ENCODE peak calls at places on chromosome 1, in five cellular contexts. One of them, this sample, is unnamed.
A peak's percentile ranks its signal among the peaks of the same experiment; 100 is the strongest.

GRCh38 chr1:100851726-100852125 is 42.9 kb downstream of the EXTL2 start:
- DNase-seq in mesenchymal stem cell: no peak
- DNase-seq in neuronal stem cell: no peak
- DNase-seq in IMR-90: no peak
- DNase-seq in H9: no peak
- DNase-seq in this sample: no peak

GRCh38 chr1:180173952-180174351 is 19.3 kb downstream of the QSOX1 start:
- DNase-seq in IMR-90: peak; percentile 47
- DNase-seq in H9: no peak
- DNase-seq in neuronal stem cell: no peak
- DNase-seq in mesenchymal stem cell: no peak
- DNase-seq in this sample: no peak

GRCh38 chr1:21524686-21525339 is 15.6 kb downstream of the ALPL start:
- DNase-seq in IMR-90: no peak
- DNase-seq in mesenchymal stem cell: no peak
- DNase-seq in neuronal stem cell: no peak
- DNase-seq in H9: no peak
- DNase-seq in this sample: no peak

GRCh38 chr1:205692406-205692805 is 12.1 kb upstream of the SLC45A3 start:
- DNase-seq in H9: no peak
- DNase-seq in IMR-90: no peak
- DNase-seq in neuronal stem cell: no peak
- DNase-seq in mesenchymal stem cell: no peak
- DNase-seq in this sample: no peak

GRCh38 chr1:226679303-226679702 is 59.8 kb downstream of the ITPKB start:
- DNase-seq in IMR-90: no peak
- DNase-seq in mesenchymal stem cell: no peak
- DNase-seq in neuronal stem cell: no peak
- DNase-seq in H9: no peak
- DNase-seq in this sample: no peak

GRCh38 chr1:74245168-74245753 is 10.1 kb downstream of the TNNI3K start:
- DNase-seq in H9: peak; percentile 65
- DNase-seq in neuronal stem cell: peak; percentile 39
- DNase-seq in mesenchymal stem cell: no peak
- DNase-seq in IMR-90: no peak
- DNase-seq in this sample: no peak

GRCh38 chr1:56586502-56586901 is 7.1 kb upstream of the PLPP3 start:
- DNase-seq in neuronal stem cell: no peak
- DNase-seq in mesenchymal stem cell: no peak
- DNase-seq in IMR-90: no peak
- DNase-seq in H9: no peak
- DNase-seq in this sample: no peak

GRCh38 chr1:31243451-31244286 is 4.0 kb upstream of the NKAIN1 start:
- DNase-seq in IMR-90: peak; percentile 19
- DNase-seq in H9: no peak
- DNase-seq in neuronal stem cell: no peak
- DNase-seq in mesenchymal stem cell: peak; percentile 59
- DNase-seq in this sample: no peak

GRCh38 chr1:19435181-19435580 is 50.2 kb downstream of the CAPZB start:
- DNase-seq in neuronal stem cell: no peak
- DNase-seq in IMR-90: peak; percentile 81
- DNase-seq in mesenchymal stem cell: peak; percentile 79
- DNase-seq in H9: no peak
- DNase-seq in this sample: no peak

GRCh38 chr1:169529068-169529642 is 43.4 kb upstream of the SLC19A2 start:
- DNase-seq in IMR-90: no peak
- DNase-seq in H9: peak; percentile 74
- DNase-seq in mesenchymal stem cell: no peak
- DNase-seq in neuronal stem cell: peak; percentile 12
- DNase-seq in this sample: peak; percentile 93

GRCh38 chr1:11273595-11274234 is 717 bp downstream of the UBIAD1 start:
- DNase-seq in IMR-90: no peak
- DNase-seq in neuronal stem cell: no peak
- DNase-seq in H9: peak; percentile 29
- DNase-seq in mesenchymal stem cell: no peak
- DNase-seq in this sample: no peak

GRCh38 chr1:154852845-154853244 is 17.2 kb downstream of the KCNN3 start:
- DNase-seq in H9: no peak
- DNase-seq in neuronal stem cell: no peak
- DNase-seq in mesenchymal stem cell: no peak
- DNase-seq in IMR-90: no peak
- DNase-seq in this sample: no peak

GRCh38 chr1:39230261-39231190 is 26.0 kb downstream of the MACF1 start:
- DNase-seq in mesenchymal stem cell: no peak
- DNase-seq in H9: no peak
- DNase-seq in IMR-90: no peak
- DNase-seq in neuronal stem cell: no peak
- DNase-seq in this sample: no peak

GRCh38 chr1:55427576-55427975 is 212.4 kb upstream of the USP24 start:
- DNase-seq in mesenchymal stem cell: no peak
- DNase-seq in neuronal stem cell: no peak
- DNase-seq in H9: no peak
- DNase-seq in IMR-90: no peak
- DNase-seq in this sample: no peak

GRCh38 chr1:200366577-200367253 is 43.1 kb downstream of the ZNF281 start:
- DNase-seq in IMR-90: no peak
- DNase-seq in neuronal stem cell: no peak
- DNase-seq in H9: no peak
- DNase-seq in mesenchymal stem cell: no peak
- DNase-seq in this sample: peak; percentile 29

GRCh38 chr1:4633346-4633745 is 21.1 kb upstream of the AJAP1 start:
- DNase-seq in mesenchymal stem cell: no peak
- DNase-seq in IMR-90: no peak
- DNase-seq in H9: no peak
- DNase-seq in neuronal stem cell: no peak
- DNase-seq in this sample: no peak

GRCh38 chr1:151798571-151798970 is 6.6 kb downstream of the LINGO4 start:
- DNase-seq in IMR-90: no peak
- DNase-seq in neuronal stem cell: no peak
- DNase-seq in mesenchymal stem cell: no peak
- DNase-seq in H9: no peak
- DNase-seq in this sample: no peak

GRCh38 chr1:202578001-202578500 is 132.2 kb downstream of the SYT2 start:
- DNase-seq in neuronal stem cell: no peak
- DNase-seq in H9: no peak
- DNase-seq in IMR-90: peak; percentile 87
- DNase-seq in mesenchymal stem cell: peak; percentile 65
- DNase-seq in this sample: no peak

GRCh38 chr1:27057801-27058647 is 45.4 kb upstream of the TENT5B start:
- DNase-seq in mesenchymal stem cell: no peak
- DNase-seq in IMR-90: no peak
- DNase-seq in neuronal stem cell: no peak
- DNase-seq in H9: peak; percentile 77
- DNase-seq in this sample: no peak

GRCh38 chr1:79043506-79043905 is 37.0 kb upstream of the ADGRL4 start:
- DNase-seq in IMR-90: peak; percentile 55
- DNase-seq in mesenchymal stem cell: no peak
- DNase-seq in H9: no peak
- DNase-seq in neuronal stem cell: no peak
- DNase-seq in this sample: peak; percentile 54

GRCh38 chr1:151934048-151934493 is 24.8 kb upstream of the THEM4 start:
- DNase-seq in IMR-90: peak; percentile 60
- DNase-seq in H9: peak; percentile 49
- DNase-seq in mesenchymal stem cell: peak; percentile 75
- DNase-seq in neuronal stem cell: peak; percentile 32
- DNase-seq in this sample: peak; percentile 54

GRCh38 chr1:35539073-35539823 is 18.0 kb downstream of the KIAA0319L start:
- DNase-seq in IMR-90: no peak
- DNase-seq in H9: no peak
- DNase-seq in mesenchymal stem cell: no peak
- DNase-seq in neuronal stem cell: peak; percentile 32
- DNase-seq in this sample: no peak

GRCh38 chr1:23555949-23556640 is 3.2 kb downstream of the ID3 start:
- DNase-seq in IMR-90: peak; percentile 86
- DNase-seq in mesenchymal stem cell: peak; percentile 93
- DNase-seq in neuronal stem cell: no peak
- DNase-seq in H9: peak; percentile 95
- DNase-seq in this sample: peak; percentile 91

GRCh38 chr1:225896937-225897549 is 8.1 kb upstream of the LEFTY1 start:
- DNase-seq in IMR-90: peak; percentile 34
- DNase-seq in mesenchymal stem cell: peak; percentile 22
- DNase-seq in H9: no peak
- DNase-seq in neuronal stem cell: no peak
- DNase-seq in this sample: no peak

GRCh38 chr1:7470904-7471638 is 300.0 kb upstream of the VAMP3 start:
- DNase-seq in H9: no peak
- DNase-seq in IMR-90: peak; percentile 99
- DNase-seq in mesenchymal stem cell: peak; percentile 98
- DNase-seq in neuronal stem cell: no peak
- DNase-seq in this sample: peak; percentile 96

GRCh38 chr1:26483980-26484379 is 11.7 kb downstream of the HMGN2 start:
- DNase-seq in IMR-90: peak; percentile 54
- DNase-seq in mesenchymal stem cell: no peak
- DNase-seq in neuronal stem cell: no peak
- DNase-seq in H9: no peak
- DNase-seq in this sample: peak; percentile 85

GRCh38 chr1:110612060-110612745 is 6.0 kb upstream of the KCNA2 start:
- DNase-seq in IMR-90: no peak
- DNase-seq in neuronal stem cell: no peak
- DNase-seq in H9: no peak
- DNase-seq in mesenchymal stem cell: no peak
- DNase-seq in this sample: no peak

GRCh38 chr1:235206533-235207201 is 45.6 kb upstream of the RBM34 start:
- DNase-seq in neuronal stem cell: no peak
- DNase-seq in H9: no peak
- DNase-seq in mesenchymal stem cell: peak; percentile 26
- DNase-seq in IMR-90: peak; percentile 46
- DNase-seq in this sample: no peak

GRCh38 chr1:61143821-61144220 is 61.5 kb downstream of the NFIA start:
- DNase-seq in mesenchymal stem cell: no peak
- DNase-seq in H9: no peak
- DNase-seq in neuronal stem cell: no peak
- DNase-seq in IMR-90: no peak
- DNase-seq in this sample: no peak

GRCh38 chr1:86704972-86705632 is 726 bp downstream of the SH3GLB1 start:
- DNase-seq in IMR-90: peak; percentile 50
- DNase-seq in H9: peak; percentile 52
- DNase-seq in neuronal stem cell: no peak
- DNase-seq in mesenchymal stem cell: peak; percentile 81
- DNase-seq in this sample: peak; percentile 57

GRCh38 chr1:242454262-242455051 is 70.0 kb downstream of the PLD5 start:
- DNase-seq in neuronal stem cell: peak; percentile 49
- DNase-seq in IMR-90: peak; percentile 7
- DNase-seq in mesenchymal stem cell: peak; percentile 19
- DNase-seq in H9: no peak
- DNase-seq in this sample: no peak

GRCh38 chr1:86062458-86062857 is 94.1 kb downstream of the COL24A1 start:
- DNase-seq in mesenchymal stem cell: no peak
- DNase-seq in H9: no peak
- DNase-seq in IMR-90: peak; percentile 22
- DNase-seq in neuronal stem cell: no peak
- DNase-seq in this sample: no peak

GRCh38 chr1:114314098-114314497 is 160.4 kb upstream of the SYT6 start:
- DNase-seq in mesenchymal stem cell: no peak
- DNase-seq in neuronal stem cell: no peak
- DNase-seq in H9: no peak
- DNase-seq in IMR-90: peak; percentile 55
- DNase-seq in this sample: peak; percentile 28

GRCh38 chr1:37596182-37596667 is 488 bp upstream of the GNL2 start:
- DNase-seq in H9: no peak
- DNase-seq in mesenchymal stem cell: no peak
- DNase-seq in IMR-90: no peak
- DNase-seq in neuronal stem cell: no peak
- DNase-seq in this sample: peak; percentile 68
- H3K4me2 ChIP-seq in H9: peak overlapping the region; percentile 80
- H3K4me2 ChIP-seq in mesenchymal stem cell: peak overlapping the region; percentile 62
- H3K4me2 ChIP-seq in IMR-90: peak overlapping the region; percentile 94
- H3K4me2 ChIP-seq in neuronal stem cell: peak overlapping the region; percentile 88
- H3K4me2 ChIP-seq in this sample: peak overlapping the region; percentile 96

DNA sequence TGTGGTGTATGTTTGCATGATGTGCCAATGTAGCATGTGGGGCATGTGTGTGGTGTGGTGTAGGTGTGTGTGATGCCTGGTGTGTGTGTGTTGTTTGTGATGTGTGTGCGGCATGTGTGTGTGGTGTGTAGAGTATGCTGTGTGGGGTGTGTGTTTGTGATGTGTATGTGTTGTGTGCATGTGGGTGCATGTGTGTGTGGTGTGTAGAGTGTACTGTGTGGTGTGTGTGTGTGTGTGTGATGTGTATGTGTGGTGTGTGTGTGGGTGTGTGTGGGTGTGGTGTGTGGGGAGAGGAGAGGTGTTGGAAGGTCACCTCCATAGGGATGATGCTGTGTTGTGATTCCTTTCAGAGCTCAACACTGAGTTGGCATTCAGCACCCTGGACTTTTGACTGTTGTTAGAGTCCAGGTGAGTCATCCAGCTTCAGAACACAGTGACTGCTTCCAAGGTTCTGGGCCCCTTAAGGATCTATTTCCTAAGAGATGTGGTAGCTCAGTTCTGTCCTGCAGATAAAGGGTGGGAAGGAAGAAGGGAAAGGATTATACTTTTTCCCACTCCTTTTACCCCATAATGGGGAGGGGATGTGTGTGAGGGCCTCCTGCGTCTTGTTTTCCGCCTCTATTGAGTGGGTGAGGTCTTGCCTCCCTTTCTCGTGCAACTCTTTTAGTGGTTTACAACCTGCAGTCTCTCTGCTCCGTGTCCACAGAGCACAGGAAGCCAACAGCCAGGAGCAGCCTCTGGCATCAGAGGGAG is 47.6 kb downstream of the RHOU start:
- DNase-seq in H9: no peak
- DNase-seq in IMR-90: peak; percentile 57
- DNase-seq in mesenchymal stem cell: peak; percentile 60
- DNase-seq in neuronal stem cell: no peak
- DNase-seq in this sample: peak; percentile 56
- H4K91ac ChIP-seq in H9: no peak overlapping the region
- H4K91ac ChIP-seq in IMR-90: peak overlapping the region; percentile 95
- H4K91ac ChIP-seq in mesenchymal stem cell: peak overlapping the region; percentile 30
- H4K91ac ChIP-seq in neuronal stem cell: no peak overlapping the region
- H4K91ac ChIP-seq in this sample: peak overlapping the region; percentile 36

GRCh38 chr1:165943198-165943597 is 115.8 kb downstream of the UCK2 start:
- DNase-seq in IMR-90: no peak
- DNase-seq in neuronal stem cell: no peak
- DNase-seq in H9: no peak
- DNase-seq in mesenchymal stem cell: no peak
- DNase-seq in this sample: peak; percentile 15

GRCh38 chr1:165947797-165948455 is 120.5 kb downstream of the UCK2 start:
- DNase-seq in H9: no peak
- DNase-seq in neuronal stem cell: no peak
- DNase-seq in IMR-90: no peak
- DNase-seq in mesenchymal stem cell: no peak
- DNase-seq in this sample: no peak

GRCh38 chr1:165949335-165950130 is 122.1 kb downstream of the UCK2 start:
- DNase-seq in H9: peak; percentile 56
- DNase-seq in neuronal stem cell: peak; percentile 48
- DNase-seq in IMR-90: no peak
- DNase-seq in mesenchymal stem cell: no peak
- DNase-seq in this sample: no peak

GRCh38 chr1:165942062-165942461 is 114.6 kb downstream of the UCK2 start:
- DNase-seq in IMR-90: no peak
- DNase-seq in H9: no peak
- DNase-seq in neuronal stem cell: peak; percentile 39
- DNase-seq in mesenchymal stem cell: no peak
- DNase-seq in this sample: no peak

GRCh38 chr1:165945911-165946310 is 118.5 kb downstream of the UCK2 start:
- DNase-seq in IMR-90: no peak
- DNase-seq in mesenchymal stem cell: no peak
- DNase-seq in neuronal stem cell: no peak
- DNase-seq in H9: no peak
- DNase-seq in this sample: no peak
- H3K4me2 ChIP-seq in IMR-90: no peak overlapping the region
- H3K4me2 ChIP-seq in mesenchymal stem cell: no peak overlapping the region
- H3K4me2 ChIP-seq in neuronal stem cell: no peak overlapping the region
- H3K4me2 ChIP-seq in H9: no peak overlapping the region
- H3K4me2 ChIP-seq in this sample: no peak overlapping the region

GRCh38 chr1:111618953-111619634 is 495 bp upstream of the RAP1A start:
- DNase-seq in mesenchymal stem cell: no peak
- DNase-seq in H9: no peak
- DNase-seq in IMR-90: no peak
- DNase-seq in neuronal stem cell: no peak
- DNase-seq in this sample: no peak
- H4K91ac ChIP-seq in mesenchymal stem cell: no peak overlapping the region
- H4K91ac ChIP-seq in H9: no peak overlapping the region
- H4K91ac ChIP-seq in IMR-90: peak overlapping the region; percentile 93
- H4K91ac ChIP-seq in neuronal stem cell: no peak overlapping the region
- H4K91ac ChIP-seq in this sample: peak overlapping the region; percentile 34

This sample was measured in trophoblast cell.